ENCODE peak calls at places on chromosome 3, in six cellular contexts. T, R, U, O, S and A are unnamed samples.

GRCh38 chr3:9342696-9343095 is 20.2 kb upstream of the THUMPD3 start:
- DNase-seq in T (no peak), R (no peak), U (no peak), O (no peak), S (no peak), A (no peak)

GRCh38 chr3:129234441-129234840 is 15.0 kb upstream of the COPG1 start:
- DNase-seq in T (no peak), R (no peak), U (no peak), O (no peak), S (no peak), A (no peak)

GRCh38 chr3:113245775-113246174 is 34.4 kb downstream of the BOC start:
- DNase-seq in T (no peak), R (no peak), U (no peak), O (no peak), S (no peak), A (peak; percentile 15)

GRCh38 chr3:159872374-159873109 is 116.1 kb upstream of the IL12A start:
- DNase-seq in T (no peak), R (no peak), U (no peak), O (no peak), S (no peak), A (peak; percentile 95)

GRCh38 chr3:196115678-196116083 is 33.8 kb upstream of the TFRC start:
- DNase-seq in T (no peak), R (no peak), U (no peak), O (no peak), S (no peak), A (no peak)

GRCh38 chr3:128187495-128187894 is 34.2 kb downstream of the EEFSEC start:
- DNase-seq in T (no peak), R (no peak), U (no peak), O (no peak), S (no peak), A (no peak)

GRCh38 chr3:194872669-194872977 is 186.9 kb downstream of the FAM43A start:
- DNase-seq in T (no peak), R (no peak), U (no peak), O (no peak), S (no peak), A (peak; percentile 83)

GRCh38 chr3:50254577-50255250 is 14.2 kb upstream of the SEMA3B start:
- DNase-seq in T (no peak), R (peak; percentile 79), U (no peak), O (no peak), S (peak; percentile 86), A (no peak)

GRCh38 chr3:186365202-186365974 is 3.4 kb upstream of the DGKG start:
- DNase-seq in T (no peak), R (no peak), U (no peak), O (no peak), S (no peak), A (peak; percentile 4)

GRCh38 chr3:197891-198491 is 1.4 kb downstream of the CHL1 start:
- DNase-seq in T (no peak), R (no peak), U (peak; percentile 12), O (no peak), S (no peak), A (no peak)

GRCh38 chr3:29922990-29923746 is 642.3 kb downstream of the RBMS3 start:
- DNase-seq in T (no peak), R (no peak), U (peak; percentile 18), O (no peak), S (peak; percentile 42), A (peak; percentile 95)

GRCh38 chr3:9552252-9552999 is 1.2 kb downstream of the LHFPL4 start:
- DNase-seq in T (peak; percentile 11), R (no peak), U (peak; percentile 81), O (peak; percentile 71), S (no peak), A (peak; percentile 41)

GRCh38 chr3:22981861-22982260 is 221.3 kb upstream of the UBE2E2 start:
- DNase-seq in T (no peak), R (no peak), U (no peak), O (no peak), S (no peak), A (no peak)

GRCh38 chr3:111799951-111800350 is 59.1 kb upstream of the PHLDB2 start:
- DNase-seq in T (no peak), R (no peak), U (no peak), O (no peak), S (no peak), A (no peak)

GRCh38 chr3:197353001-197353866 is 54.8 kb upstream of the DLG1 start:
- DNase-seq in T (no peak), R (no peak), U (no peak), O (no peak), S (no peak), A (no peak)

GRCh38 chr3:134711284-134711683 is 60.5 kb upstream of the KY start:
- DNase-seq in T (no peak), R (no peak), U (no peak), O (no peak), S (no peak), A (peak; percentile 8)

GRCh38 chr3:13612829-13613228 is 63.9 kb downstream of the FBLN2 start:
- DNase-seq in T (no peak), R (no peak), U (no peak), O (no peak), S (no peak), A (peak; percentile 8)

GRCh38 chr3:106114848-106115247 is 246.0 kb upstream of the CBLB start:
- DNase-seq in T (no peak), R (no peak), U (no peak), O (no peak), S (no peak), A (peak; percentile 44)